ENCODE peak calls at places on chromosomes 2 and 18, in ten cellular contexts. F is COR-L47, Z is aorta, I is DMS 273 treated with DMSO at 0.1 percent for 48 hours, K is upper lobe of left lung, J is AG04449, R is HFFc6, U is Right ventricle myocardium superior, B is endothelial cell, M is NCI-H524. Q is an unnamed sample.
A peak's percentile ranks its signal among the peaks of the same experiment; 100 is the strongest.

GRCh38 chr18:62637807-62638687 is 77.3 kb upstream of the PHLPP1 start:
- DNase-seq in F (peak; percentile 63), Z (no peak), I (no peak), K (no peak), J (no peak), R (no peak), U (no peak), B (peak; percentile 51), M (no peak), Q (peak; percentile 58)

GRCh38 chr2:10406016-10406415 is 42.1 kb downstream of the ODC1 start:
- DNase-seq in F (no peak), Z (no peak), I (no peak), K (no peak), J (no peak), R (no peak), U (peak; percentile 63), B (no peak), M (no peak), Q (no peak)

GRCh38 chr2:206647985-206648384 is 5.7 kb downstream of the FAM237A start:
- DNase-seq in F (no peak), Z (no peak), I (no peak), K (no peak), J (no peak), R (no peak), U (no peak), B (no peak), M (no peak), Q (no peak)

GRCh38 chr18:63783394-63783793 is 8.2 kb downstream of the SERPINB7 start:
- DNase-seq in F (peak; percentile 3), Z (no peak), I (no peak), K (no peak), J (no peak), R (no peak), U (no peak), B (no peak), M (no peak), Q (no peak)

GRCh38 chr2:220277445-220277960 is 650.1 kb downstream of the SLC4A3 start:
- DNase-seq in F (no peak), Z (peak; percentile 89), I (no peak), K (no peak), J (peak; percentile 76), R (peak; percentile 90), U (peak; percentile 69), B (no peak), M (no peak), Q (no peak)

GRCh38 chr2:100242891-100243670 is 79.2 kb downstream of the LONRF2 start:
- DNase-seq in F (peak; percentile 54), Z (peak; percentile 78), I (peak; percentile 17), K (no peak), J (no peak), R (peak; percentile 46), U (peak; percentile 85), B (peak; percentile 80), M (peak; percentile 9), Q (peak; percentile 83)

GRCh38 chr18:12426924-12427323 is 19.2 kb downstream of the PRELID3A start:
- DNase-seq in F (no peak), Z (no peak), I (no peak), K (no peak), J (no peak), R (no peak), U (no peak), B (no peak), M (no peak), Q (no peak)

GRCh38 chr18:68426731-68427315 is 288.1 kb downstream of the TMX3 start:
- DNase-seq in F (no peak), Z (no peak), I (peak; percentile 58), K (no peak), J (no peak), R (no peak), U (no peak), B (no peak), M (no peak), Q (no peak)

GRCh38 chr2:151138507-151138906 is 123.2 kb downstream of the RBM43 start:
- DNase-seq in F (no peak), Z (no peak), I (no peak), K (no peak), J (peak; percentile 77), R (no peak), U (no peak), B (no peak), M (no peak), Q (no peak)

GRCh38 chr2:84781942-84782716 is 98.8 kb downstream of the TRABD2A start:
- DNase-seq in F (no peak), Z (no peak), I (no peak), K (no peak), J (no peak), R (no peak), U (no peak), B (no peak), M (no peak), Q (peak; percentile 14)

GRCh38 chr2:45984896-45985488 is 312.2 kb upstream of the EPAS1 start:
- DNase-seq in F (no peak), Z (no peak), I (no peak), K (no peak), J (no peak), R (no peak), U (no peak), B (no peak), M (no peak), Q (no peak)

GRCh38 chr2:223598994-223599645 is 3.0 kb downstream of the SCG2 start:
- DNase-seq in F (no peak), Z (no peak), I (no peak), K (no peak), J (no peak), R (peak; percentile 66), U (no peak), B (no peak), M (no peak), Q (no peak)

GRCh38 chr18:54848121-54848520 is 19.8 kb downstream of the RAB27B start:
- DNase-seq in F (no peak), Z (no peak), I (no peak), K (no peak), J (no peak), R (no peak), U (no peak), B (no peak), M (no peak), Q (no peak)

GRCh38 chr2:102063360-102063947 is 71.7 kb downstream of the IL1R2 start:
- DNase-seq in F (no peak), Z (peak; percentile 91), I (no peak), K (no peak), J (no peak), R (peak; percentile 37), U (peak; percentile 83), B (no peak), M (no peak), Q (no peak)

GRCh38 chr18:56740645-56741044 is 89.5 kb downstream of the WDR7 start:
- DNase-seq in F (no peak), Z (no peak), I (no peak), K (no peak), J (no peak), R (no peak), U (no peak), B (no peak), M (no peak), Q (no peak)

Q was measured in OCI-LY7.